ENCODE peak calls at places on chromosomes 7 and 10, in nine cellular contexts. One of them, this sample, is unnamed.

GRCh38 chr10:74189999-74190421 is 39.0 kb downstream of the ADK start:
- DNase-seq in Calu3: peak
- DNase-seq in ovary: no peak
- DNase-seq in naive thymus-derived CD8-positive, alpha-beta T cell: peak
- DNase-seq in mucosa of gallbladder: no peak
- DNase-seq in nucleus accumbens: no peak
- DNase-seq in activated T-cell treated with anti-CD3 and anti-CD28 coated beads for 1 hour: no peak
- DNase-seq in iris pigment epithelial cell: peak
- DNase-seq in NCI-H1092 treated with DMSO at 0.1 percent for 48 hours: no peak
- DNase-seq in this sample: no peak

GRCh38 chr7:30731619-30732018 is 20.3 kb upstream of the INMT start:
- DNase-seq in Calu3: no peak
- DNase-seq in ovary: no peak
- DNase-seq in naive thymus-derived CD8-positive, alpha-beta T cell: no peak
- DNase-seq in mucosa of gallbladder: no peak
- DNase-seq in nucleus accumbens: no peak
- DNase-seq in activated T-cell treated with anti-CD3 and anti-CD28 coated beads for 1 hour: no peak
- DNase-seq in iris pigment epithelial cell: no peak
- DNase-seq in NCI-H1092 treated with DMSO at 0.1 percent for 48 hours: no peak
- DNase-seq in this sample: no peak

GRCh38 chr7:116732788-116733709 is 61.1 kb downstream of the MET start:
- DNase-seq in Calu3: no peak
- DNase-seq in ovary: no peak
- DNase-seq in naive thymus-derived CD8-positive, alpha-beta T cell: no peak
- DNase-seq in mucosa of gallbladder: no peak
- DNase-seq in nucleus accumbens: no peak
- DNase-seq in activated T-cell treated with anti-CD3 and anti-CD28 coated beads for 1 hour: no peak
- DNase-seq in iris pigment epithelial cell: no peak
- DNase-seq in NCI-H1092 treated with DMSO at 0.1 percent for 48 hours: no peak
- DNase-seq in this sample: no peak

GRCh38 chr10:100829933-100830727 is 82.6 kb upstream of the SLF2 start:
- DNase-seq in Calu3: no peak
- DNase-seq in ovary: no peak
- DNase-seq in naive thymus-derived CD8-positive, alpha-beta T cell: no peak
- DNase-seq in mucosa of gallbladder: no peak
- DNase-seq in nucleus accumbens: no peak
- DNase-seq in activated T-cell treated with anti-CD3 and anti-CD28 coated beads for 1 hour: no peak
- DNase-seq in iris pigment epithelial cell: no peak
- DNase-seq in NCI-H1092 treated with DMSO at 0.1 percent for 48 hours: no peak
- DNase-seq in this sample: no peak

GRCh38 chr7:94100723-94101345 is 96.7 kb upstream of the BET1 start:
- DNase-seq in Calu3: no peak
- DNase-seq in ovary: no peak
- DNase-seq in naive thymus-derived CD8-positive, alpha-beta T cell: no peak
- DNase-seq in mucosa of gallbladder: no peak
- DNase-seq in nucleus accumbens: no peak
- DNase-seq in activated T-cell treated with anti-CD3 and anti-CD28 coated beads for 1 hour: no peak
- DNase-seq in iris pigment epithelial cell: no peak
- DNase-seq in NCI-H1092 treated with DMSO at 0.1 percent for 48 hours: no peak
- DNase-seq in this sample: no peak

GRCh38 chr7:99040104-99040958 is 103.6 kb downstream of the SMURF1 start:
- DNase-seq in Calu3: peak
- DNase-seq in ovary: peak
- DNase-seq in naive thymus-derived CD8-positive, alpha-beta T cell: peak
- DNase-seq in mucosa of gallbladder: peak
- DNase-seq in nucleus accumbens: peak
- DNase-seq in activated T-cell treated with anti-CD3 and anti-CD28 coated beads for 1 hour: peak
- DNase-seq in iris pigment epithelial cell: peak
- DNase-seq in NCI-H1092 treated with DMSO at 0.1 percent for 48 hours: peak
- DNase-seq in this sample: peak

GRCh38 chr10:44724415-44725174 is 186.5 kb upstream of the TMEM72 start:
- DNase-seq in Calu3: no peak
- DNase-seq in ovary: no peak
- DNase-seq in naive thymus-derived CD8-positive, alpha-beta T cell: no peak
- DNase-seq in mucosa of gallbladder: no peak
- DNase-seq in nucleus accumbens: no peak
- DNase-seq in activated T-cell treated with anti-CD3 and anti-CD28 coated beads for 1 hour: no peak
- DNase-seq in iris pigment epithelial cell: peak
- DNase-seq in NCI-H1092 treated with DMSO at 0.1 percent for 48 hours: no peak
- DNase-seq in this sample: no peak

GRCh38 chr7:90900640-90901353 is 304.7 kb downstream of the CDK14 start:
- DNase-seq in Calu3: no peak
- DNase-seq in ovary: no peak
- DNase-seq in naive thymus-derived CD8-positive, alpha-beta T cell: no peak
- DNase-seq in mucosa of gallbladder: no peak
- DNase-seq in nucleus accumbens: no peak
- DNase-seq in activated T-cell treated with anti-CD3 and anti-CD28 coated beads for 1 hour: no peak
- DNase-seq in iris pigment epithelial cell: no peak
- DNase-seq in NCI-H1092 treated with DMSO at 0.1 percent for 48 hours: no peak
- DNase-seq in this sample: no peak

GRCh38 chr7:12194426-12194825 is 16.7 kb upstream of the TMEM106B start:
- DNase-seq in Calu3: no peak
- DNase-seq in ovary: no peak
- DNase-seq in naive thymus-derived CD8-positive, alpha-beta T cell: no peak
- DNase-seq in mucosa of gallbladder: no peak
- DNase-seq in nucleus accumbens: no peak
- DNase-seq in activated T-cell treated with anti-CD3 and anti-CD28 coated beads for 1 hour: no peak
- DNase-seq in iris pigment epithelial cell: no peak
- DNase-seq in NCI-H1092 treated with DMSO at 0.1 percent for 48 hours: no peak
- DNase-seq in this sample: no peak

GRCh38 chr10:70494966-70495365 is 16.4 kb downstream of the PALD1 start:
- DNase-seq in Calu3: no peak
- DNase-seq in ovary: no peak
- DNase-seq in naive thymus-derived CD8-positive, alpha-beta T cell: peak
- DNase-seq in mucosa of gallbladder: peak
- DNase-seq in nucleus accumbens: peak
- DNase-seq in activated T-cell treated with anti-CD3 and anti-CD28 coated beads for 1 hour: no peak
- DNase-seq in iris pigment epithelial cell: no peak
- DNase-seq in NCI-H1092 treated with DMSO at 0.1 percent for 48 hours: no peak
- DNase-seq in this sample: no peak

GRCh38 chr10:112732277-112732891 is 217.7 kb upstream of the TCF7L2 start:
- DNase-seq in Calu3: no peak
- DNase-seq in ovary: no peak
- DNase-seq in naive thymus-derived CD8-positive, alpha-beta T cell: no peak
- DNase-seq in mucosa of gallbladder: no peak
- DNase-seq in nucleus accumbens: no peak
- DNase-seq in activated T-cell treated with anti-CD3 and anti-CD28 coated beads for 1 hour: no peak
- DNase-seq in iris pigment epithelial cell: no peak
- DNase-seq in NCI-H1092 treated with DMSO at 0.1 percent for 48 hours: no peak
- DNase-seq in this sample: no peak

GRCh38 chr10:21813944-21814343 is 189.6 kb downstream of the DNAJC1 start:
- DNase-seq in Calu3: no peak
- DNase-seq in ovary: no peak
- DNase-seq in naive thymus-derived CD8-positive, alpha-beta T cell: no peak
- DNase-seq in mucosa of gallbladder: no peak
- DNase-seq in nucleus accumbens: no peak
- DNase-seq in activated T-cell treated with anti-CD3 and anti-CD28 coated beads for 1 hour: no peak
- DNase-seq in iris pigment epithelial cell: no peak
- DNase-seq in NCI-H1092 treated with DMSO at 0.1 percent for 48 hours: no peak
- DNase-seq in this sample: no peak

GRCh38 chr10:73110345-73110849 is at the start of gene NUDT13:
- DNase-seq in Calu3: peak
- DNase-seq in ovary: peak
- DNase-seq in naive thymus-derived CD8-positive, alpha-beta T cell: peak
- DNase-seq in mucosa of gallbladder: peak
- DNase-seq in nucleus accumbens: peak
- DNase-seq in activated T-cell treated with anti-CD3 and anti-CD28 coated beads for 1 hour: peak
- DNase-seq in iris pigment epithelial cell: peak
- DNase-seq in NCI-H1092 treated with DMSO at 0.1 percent for 48 hours: no peak
- DNase-seq in this sample: peak

GRCh38 chr10:60618861-60619260 is 159.4 kb upstream of the CDK1 start:
- DNase-seq in Calu3: no peak
- DNase-seq in ovary: no peak
- DNase-seq in naive thymus-derived CD8-positive, alpha-beta T cell: no peak
- DNase-seq in mucosa of gallbladder: no peak
- DNase-seq in nucleus accumbens: no peak
- DNase-seq in activated T-cell treated with anti-CD3 and anti-CD28 coated beads for 1 hour: no peak
- DNase-seq in iris pigment epithelial cell: no peak
- DNase-seq in NCI-H1092 treated with DMSO at 0.1 percent for 48 hours: no peak
- DNase-seq in this sample: no peak

GRCh38 chr10:132347211-132347930 is 15.4 kb downstream of the LRRC27 start:
- DNase-seq in Calu3: no peak
- DNase-seq in ovary: no peak
- DNase-seq in naive thymus-derived CD8-positive, alpha-beta T cell: no peak
- DNase-seq in mucosa of gallbladder: no peak
- DNase-seq in nucleus accumbens: no peak
- DNase-seq in activated T-cell treated with anti-CD3 and anti-CD28 coated beads for 1 hour: no peak
- DNase-seq in iris pigment epithelial cell: no peak
- DNase-seq in NCI-H1092 treated with DMSO at 0.1 percent for 48 hours: no peak
- DNase-seq in this sample: no peak

GRCh38 chr7:10483671-10484070 is 490.0 kb upstream of the PHF14 start:
- DNase-seq in Calu3: no peak
- DNase-seq in ovary: no peak
- DNase-seq in naive thymus-derived CD8-positive, alpha-beta T cell: no peak
- DNase-seq in mucosa of gallbladder: no peak
- DNase-seq in nucleus accumbens: no peak
- DNase-seq in activated T-cell treated with anti-CD3 and anti-CD28 coated beads for 1 hour: no peak
- DNase-seq in iris pigment epithelial cell: no peak
- DNase-seq in NCI-H1092 treated with DMSO at 0.1 percent for 48 hours: no peak
- DNase-seq in this sample: no peak

GRCh38 chr10:6924166-6924565 is 344.1 kb upstream of the PRKCQ start:
- DNase-seq in Calu3: peak
- DNase-seq in ovary: no peak
- DNase-seq in naive thymus-derived CD8-positive, alpha-beta T cell: no peak
- DNase-seq in mucosa of gallbladder: no peak
- DNase-seq in nucleus accumbens: no peak
- DNase-seq in activated T-cell treated with anti-CD3 and anti-CD28 coated beads for 1 hour: no peak
- DNase-seq in iris pigment epithelial cell: no peak
- DNase-seq in NCI-H1092 treated with DMSO at 0.1 percent for 48 hours: no peak
- DNase-seq in this sample: no peak

GRCh38 chr10:77774940-77775391 is 137.4 kb upstream of the KCNMA1 start:
- DNase-seq in Calu3: no peak
- DNase-seq in ovary: no peak
- DNase-seq in naive thymus-derived CD8-positive, alpha-beta T cell: no peak
- DNase-seq in mucosa of gallbladder: peak
- DNase-seq in nucleus accumbens: no peak
- DNase-seq in activated T-cell treated with anti-CD3 and anti-CD28 coated beads for 1 hour: no peak
- DNase-seq in iris pigment epithelial cell: peak
- DNase-seq in NCI-H1092 treated with DMSO at 0.1 percent for 48 hours: no peak
- DNase-seq in this sample: no peak

GRCh38 chr7:66421830-66422229 is 206.9 kb upstream of the KCTD7 start:
- DNase-seq in Calu3: no peak
- DNase-seq in ovary: no peak
- DNase-seq in naive thymus-derived CD8-positive, alpha-beta T cell: no peak
- DNase-seq in mucosa of gallbladder: no peak
- DNase-seq in nucleus accumbens: no peak
- DNase-seq in activated T-cell treated with anti-CD3 and anti-CD28 coated beads for 1 hour: no peak
- DNase-seq in iris pigment epithelial cell: no peak
- DNase-seq in NCI-H1092 treated with DMSO at 0.1 percent for 48 hours: no peak
- DNase-seq in this sample: no peak

GRCh38 chr10:22931948-22932347 is 4.1 kb downstream of the ARMC3 start:
- DNase-seq in Calu3: peak
- DNase-seq in ovary: no peak
- DNase-seq in naive thymus-derived CD8-positive, alpha-beta T cell: no peak
- DNase-seq in mucosa of gallbladder: peak
- DNase-seq in nucleus accumbens: no peak
- DNase-seq in activated T-cell treated with anti-CD3 and anti-CD28 coated beads for 1 hour: no peak
- DNase-seq in iris pigment epithelial cell: peak
- DNase-seq in NCI-H1092 treated with DMSO at 0.1 percent for 48 hours: no peak
- DNase-seq in this sample: no peak

GRCh38 chr10:126650164-126650563 is 20.3 kb downstream of the C10orf90 start:
- DNase-seq in Calu3: no peak
- DNase-seq in ovary: no peak
- DNase-seq in naive thymus-derived CD8-positive, alpha-beta T cell: no peak
- DNase-seq in mucosa of gallbladder: no peak
- DNase-seq in nucleus accumbens: no peak
- DNase-seq in activated T-cell treated with anti-CD3 and anti-CD28 coated beads for 1 hour: no peak
- DNase-seq in iris pigment epithelial cell: no peak
- DNase-seq in NCI-H1092 treated with DMSO at 0.1 percent for 48 hours: no peak
- DNase-seq in this sample: no peak

GRCh38 chr7:29274156-29275017 is 79.8 kb downstream of the CHN2 start:
- DNase-seq in Calu3: no peak
- DNase-seq in ovary: no peak
- DNase-seq in naive thymus-derived CD8-positive, alpha-beta T cell: no peak
- DNase-seq in mucosa of gallbladder: no peak
- DNase-seq in nucleus accumbens: peak
- DNase-seq in activated T-cell treated with anti-CD3 and anti-CD28 coated beads for 1 hour: no peak
- DNase-seq in iris pigment epithelial cell: no peak
- DNase-seq in NCI-H1092 treated with DMSO at 0.1 percent for 48 hours: peak
- DNase-seq in this sample: no peak

GRCh38 chr10:125073996-125074395 is 86.4 kb downstream of the CTBP2 start:
- DNase-seq in Calu3: no peak
- DNase-seq in ovary: no peak
- DNase-seq in naive thymus-derived CD8-positive, alpha-beta T cell: no peak
- DNase-seq in mucosa of gallbladder: no peak
- DNase-seq in nucleus accumbens: no peak
- DNase-seq in activated T-cell treated with anti-CD3 and anti-CD28 coated beads for 1 hour: no peak
- DNase-seq in iris pigment epithelial cell: no peak
- DNase-seq in NCI-H1092 treated with DMSO at 0.1 percent for 48 hours: no peak
- DNase-seq in this sample: no peak

This sample was measured in colonic mucosa.